ENCODE peak calls at places on chromosomes 13 and 19, in five cellular contexts. N is neural progenitor cell, O is ACHN, C is putamen, E is stomach. L is an unnamed sample.

GRCh38 chr13:78382481-78382880 is 220.9 kb downstream of the POU4F1 start:
- DNase-seq in O (no peak), E (no peak), C (no peak), N (no peak), L (no peak)

GRCh38 chr19:5889288-5889971 is 14.2 kb downstream of the NDUFA11 start:
- DNase-seq in O (no peak), E (no peak), N (no peak), C (no peak), L (no peak)

GRCh38 chr13:100131863-100132574 is 43.1 kb downstream of the PCCA start:
- DNase-seq in C (no peak), E (no peak), O (peak), N (no peak), L (no peak)

GRCh38 chr13:50650936-50651638 is 192.4 kb downstream of the DLEU7 start:
- DNase-seq in E (no peak), O (no peak), N (no peak), C (no peak), L (no peak)

GRCh38 chr13:76816394-76816793 is 69.8 kb downstream of the KCTD12 start:
- DNase-seq in N (no peak), C (no peak), E (no peak), O (no peak), L (no peak)

GRCh38 chr19:50184196-50184595 is 19.2 kb upstream of the MYH14 start:
- DNase-seq in N (no peak), C (no peak), O (no peak), E (no peak), L (no peak)

GRCh38 chr13:19957320-19958118 is 1.0 kb upstream of the ZMYM2 start:
- DNase-seq in E (peak), N (peak), O (peak), C (peak), L (peak)

GRCh38 chr13:113976711-113977684 is 3.1 kb upstream of the C13orf46 start:
- DNase-seq in E (no peak), O (peak), N (no peak), C (no peak), L (no peak)

GRCh38 chr13:71864094-71864980 is 2.7 kb downstream of the DACH1 start:
- DNase-seq in E (no peak), N (peak), C (no peak), O (no peak), L (peak)

GRCh38 chr19:4374451-4375163 is 25.7 kb downstream of the SH3GL1 start:
- DNase-seq in N (no peak), C (no peak), O (peak), E (peak), L (peak)

GRCh38 chr13:29845440-29846056 is 4.9 kb downstream of the UBL3 start:
- DNase-seq in E (no peak), N (no peak), C (peak), O (peak), L (no peak)

GRCh38 chr19:40831502-40832430 is 18.5 kb downstream of the CYP2A6 start:
- DNase-seq in N (no peak), O (no peak), E (no peak), C (no peak), L (peak)

GRCh38 chr13:27636624-27637288 is 15.1 kb downstream of the POLR1D start:
- DNase-seq in O (no peak), E (no peak), N (no peak), C (no peak), L (no peak)

GRCh38 chr19:41223431-41224234 is 4.6 kb downstream of the AXL start:
- DNase-seq in O (peak), N (peak), E (no peak), C (no peak), L (no peak)

GRCh38 chr19:1067341-1068103 is 555 bp downstream of the ARHGAP45 start:
- DNase-seq in N (no peak), O (no peak), C (no peak), E (no peak), L (no peak)

GRCh38 chr19:33798701-33799111 is 2.0 kb downstream of the KCTD15 start:
- DNase-seq in N (peak), C (no peak), E (no peak), O (no peak), L (no peak)

GRCh38 chr13:29284726-29285125 is 310.8 kb downstream of the SLC7A1 start:
- DNase-seq in E (no peak), C (no peak), O (peak), N (no peak), L (no peak)

GRCh38 chr13:91155512-91156114 is 191.9 kb upstream of the MIR17HG start:
- DNase-seq in N (no peak), E (no peak), C (no peak), O (no peak), L (no peak)

GRCh38 chr19:1252818-1253513 is 4.6 kb downstream of the MIDN start:
- DNase-seq in N (no peak), C (peak), E (peak), O (peak), L (peak)

GRCh38 chr13:101730420-101731000 is 278.0 kb downstream of the ITGBL1 start:
- DNase-seq in E (no peak), O (no peak), C (no peak), N (no peak), L (no peak)

GRCh38 chr13:75151081-75151643 is 330.8 kb downstream of the TBC1D4 start:
- DNase-seq in O (no peak), C (no peak), N (no peak), E (no peak), L (no peak)

GRCh38 chr19:46372901-46373572 is 26.1 kb downstream of the PPP5C start:
- DNase-seq in N (peak), O (peak), C (no peak), E (no peak), L (no peak)

GRCh38 chr19:1864480-1865171 is 1.2 kb upstream of the KLF16 start:
- DNase-seq in C (no peak), N (peak), O (peak), E (peak), L (peak)

L was measured in colonic mucosa.